ENCODE peak calls at places on chromosomes 16 and 17, in nine cellular contexts. X, F, Z, P, J, L, N, G and V are unnamed samples.

GRCh38 chr17:208429-208828 is 27.0 kb upstream of the DOC2B start:
- DNase-seq in L (no peak), N (no peak), Z (no peak), G (no peak), J (no peak), X (no peak), P (no peak), F (no peak), V (no peak)

GRCh38 chr17:40134184-40134583 is 6.2 kb upstream of the CASC3 start:
- DNase-seq in L (no peak), F (no peak), X (no peak), G (no peak), J (no peak), P (no peak), Z (no peak), N (no peak), V (peak)

GRCh38 chr17:29149431-29150064 is 30.6 kb downstream of the MYO18A start:
- DNase-seq in Z (no peak), X (peak), J (peak), N (no peak), P (peak), L (peak), F (no peak), G (peak), V (no peak)

GRCh38 chr16:89315791-89316581 is 98.5 kb downstream of the ZNF778 start:
- DNase-seq in Z (peak), N (peak), G (peak), J (peak), F (peak), X (peak), P (peak), L (no peak), V (peak)

GRCh38 chr16:67409631-67410030 is 6.6 kb downstream of the ZDHHC1 start:
- DNase-seq in Z (no peak), N (no peak), J (no peak), X (no peak), G (no peak), L (no peak), P (no peak), F (no peak), V (no peak)

GRCh38 chr17:66667090-66667489 is 167.8 kb upstream of the CACNG5 start:
- DNase-seq in L (no peak), P (no peak), X (no peak), N (no peak), Z (no peak), F (no peak), G (no peak), J (no peak), V (no peak)

GRCh38 chr17:7855643-7856080 is 796 bp downstream of the TMEM88 start:
- DNase-seq in X (no peak), F (no peak), L (peak), G (no peak), N (no peak), P (no peak), Z (peak), J (no peak), V (no peak)

GRCh38 chr16:73074399-73074798 is 26.5 kb upstream of the ZFHX3 start:
- DNase-seq in F (no peak), Z (no peak), G (no peak), P (no peak), X (no peak), N (no peak), J (no peak), L (no peak), V (no peak)

GRCh38 chr16:48426244-48427135 is 41.3 kb upstream of the SIAH1 start:
- DNase-seq in L (no peak), G (peak), F (no peak), Z (no peak), N (no peak), J (peak), P (peak), X (no peak), V (no peak)

GRCh38 chr16:55571-56136 is 2.0 kb downstream of the SNRNP25 start:
- DNase-seq in F (peak), X (no peak), G (no peak), N (no peak), Z (no peak), P (no peak), L (no peak), J (no peak), V (no peak)

GRCh38 chr16:2009791-2010510 is at the start of gene ZNF598:
- DNase-seq in L (peak), P (peak), J (peak), F (peak), G (peak), Z (peak), N (peak), X (peak), V (peak)

GRCh38 chr16:11586856-11587642 is at the start of gene LITAF:
- DNase-seq in P (peak), J (peak), N (no peak), L (peak), X (peak), Z (peak), G (peak), F (peak), V (peak)

GRCh38 chr16:55370762-55371482 is 46.9 kb downstream of the IRX6 start:
- DNase-seq in L (peak), G (peak), F (peak), X (no peak), J (peak), P (no peak), N (peak), Z (peak), V (peak)

GRCh38 chr17:1878419-1879121 is 48.8 kb downstream of the RPA1 start:
- DNase-seq in F (no peak), J (no peak), P (no peak), Z (no peak), L (no peak), X (no peak), G (no peak), N (no peak), V (no peak)

GRCh38 chr17:18992454-18993130 is 12.0 kb downstream of the FAM83G start:
- DNase-seq in L (no peak), Z (no peak), N (no peak), P (peak), X (peak), J (no peak), G (no peak), F (no peak), V (no peak)

GRCh38 chr16:58652741-58653140 is 23.1 kb upstream of the CNOT1 start:
- DNase-seq in G (peak), Z (no peak), P (no peak), X (no peak), L (no peak), J (peak), F (no peak), N (no peak), V (no peak)

GRCh38 chr16:17194190-17194780 is 276.5 kb downstream of the XYLT1 start:
- DNase-seq in Z (peak), J (peak), X (peak), L (peak), N (peak), F (peak), G (peak), P (peak), V (peak)

GRCh38 chr17:19533718-19534561 is at the start of gene SLC47A1:
- DNase-seq in Z (peak), G (no peak), J (peak), L (no peak), X (no peak), P (no peak), F (peak), N (no peak), V (no peak)

GRCh38 chr16:77273815-77274214 is 74.6 kb downstream of the SYCE1L start:
- DNase-seq in L (no peak), N (no peak), Z (no peak), P (no peak), F (no peak), X (no peak), J (peak), G (no peak), V (no peak)

GRCh38 chr16:89564476-89565255 is 4.2 kb downstream of the RPL13 start:
- DNase-seq in X (no peak), N (peak), F (no peak), J (no peak), P (peak), Z (no peak), G (no peak), L (peak), V (no peak)

DNA sequence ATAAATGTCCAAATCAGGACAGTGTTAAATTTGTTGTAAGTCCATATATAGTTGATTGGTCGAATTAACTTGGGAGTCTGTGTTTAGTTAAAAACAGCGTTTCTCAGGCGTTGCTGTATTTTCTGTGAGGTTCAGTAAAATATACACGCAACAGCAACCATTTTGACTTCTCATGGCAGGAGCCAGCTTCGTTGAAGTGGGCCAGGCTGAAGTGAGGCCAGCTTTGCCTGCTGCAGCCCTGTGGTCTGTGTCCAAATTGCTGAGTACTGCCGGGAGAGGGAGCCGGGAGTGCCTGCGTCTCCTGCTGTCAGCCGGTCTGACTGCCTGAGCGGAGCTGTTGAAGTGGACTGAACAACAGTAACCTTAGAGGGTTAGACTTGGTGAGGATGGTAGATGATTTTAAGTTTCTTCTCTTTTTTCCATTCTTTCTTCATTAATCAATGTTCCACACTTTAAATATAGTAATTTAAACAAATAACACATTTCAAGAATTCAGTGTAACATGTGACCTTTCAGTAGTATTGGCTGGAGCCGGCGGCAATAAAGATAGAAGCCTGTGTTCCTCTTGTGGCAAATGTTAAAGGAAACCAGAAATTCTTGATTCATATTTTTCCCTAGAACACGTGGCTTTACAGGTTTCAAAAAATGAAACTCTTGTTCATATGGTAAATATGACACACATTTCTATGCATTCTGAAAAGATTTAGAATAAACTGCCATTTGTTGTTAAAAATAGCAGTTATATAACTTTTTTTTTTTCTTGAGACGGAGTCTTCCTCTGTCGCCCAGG is 37.0 kb upstream of the ZNF750 start:
- DNase-seq in P (no peak), G (peak), L (peak), Z (peak), J (peak), F (peak), N (no peak), X (no peak), V (peak)
- H3K27ac ChIP-seq in P (no peak), G (no peak), L (peak), Z (peak), J (no peak), F (peak), N (no peak), X (no peak), V (peak)

DNA sequence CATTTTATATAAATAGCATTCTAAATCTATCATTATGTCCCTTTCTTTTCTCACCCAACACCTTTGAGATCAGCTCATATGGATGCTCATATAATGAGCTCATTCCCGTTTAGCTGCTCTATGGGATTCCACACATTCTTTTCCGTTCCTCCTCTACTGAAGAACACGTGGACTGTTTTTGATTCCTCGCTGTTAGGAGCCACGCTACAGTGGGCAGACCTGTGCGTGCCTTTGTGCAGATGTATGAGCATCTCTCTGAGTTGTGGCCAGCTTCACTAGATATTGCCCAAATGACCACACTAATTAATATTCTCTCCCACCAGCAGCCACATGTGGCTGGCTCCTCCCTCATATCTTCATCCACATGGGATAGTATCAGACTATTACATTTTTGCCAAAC is 6.0 kb upstream of the TNFRSF13B start:
- DNase-seq in X (no peak), L (no peak), Z (no peak), P (no peak), G (peak), F (no peak), N (no peak), J (peak), V (no peak)
- H3K27ac ChIP-seq in X (peak), L (no peak), Z (no peak), P (no peak), G (no peak), F (no peak), N (no peak), J (no peak), V (no peak)

DNA sequence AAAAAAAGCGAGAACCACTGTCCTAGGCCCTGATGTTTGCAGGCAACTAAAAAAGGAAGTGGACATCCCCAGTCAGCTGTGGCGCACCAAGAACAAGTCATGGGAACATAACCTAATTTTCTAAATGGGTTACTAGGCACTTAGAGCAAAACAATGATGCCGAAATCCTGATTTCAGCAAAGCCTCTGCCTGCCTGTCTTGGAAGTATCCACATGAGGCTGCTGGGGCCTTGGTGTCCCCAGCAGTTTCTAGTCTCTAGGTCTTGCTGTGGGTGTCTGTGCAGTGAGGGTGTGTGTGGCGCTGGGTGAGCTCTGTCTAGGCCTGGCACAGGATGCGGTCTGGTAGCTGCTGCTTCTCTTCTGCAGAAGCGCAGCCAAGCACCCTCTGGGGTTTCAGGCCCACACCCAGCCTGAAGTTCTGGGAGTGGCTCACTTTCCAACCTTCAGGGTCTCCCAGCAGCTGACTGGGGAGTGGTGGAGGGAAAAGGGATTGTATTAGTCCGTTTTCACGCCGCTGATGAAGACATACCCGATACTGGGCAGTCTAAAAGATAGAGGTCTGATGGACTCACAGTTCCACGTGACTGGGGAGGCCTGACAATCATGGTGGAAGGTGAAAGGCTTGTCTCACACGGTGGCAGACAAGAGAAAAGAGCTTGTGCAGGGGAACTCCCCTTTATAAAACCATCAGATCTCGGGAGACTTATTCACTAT is 21.1 kb downstream of the STH start:
- DNase-seq in Z (no peak), X (peak), J (no peak), G (no peak), P (no peak), F (no peak), L (no peak), N (no peak), V (no peak)
- H3K27ac ChIP-seq in Z (no peak), X (peak), J (no peak), G (no peak), P (no peak), F (no peak), L (no peak), N (no peak), V (no peak)

GRCh38 chr17:82753201-82753464 is 1.3 kb downstream of the TBCD start:
- DNase-seq in F (no peak), L (no peak), J (no peak), N (no peak), X (no peak), Z (no peak), G (no peak), P (no peak), V (no peak)
- H3K27ac ChIP-seq in F (no peak), L (no peak), J (no peak), N (no peak), X (no peak), Z (no peak), G (no peak), P (no peak), V (no peak)

GRCh38 chr17:55388842-55389241 is 32.8 kb downstream of the MMD start:
- DNase-seq in F (no peak), Z (no peak), L (no peak), J (no peak), P (no peak), N (no peak), G (no peak), X (no peak), V (no peak)
- H3K27ac ChIP-seq in F (no peak), Z (no peak), L (no peak), J (peak), P (no peak), N (no peak), G (no peak), X (no peak), V (no peak)

GRCh38 chr16:84514295-84514873 is 9.9 kb upstream of the MEAK7 start:
- DNase-seq in X (no peak), P (no peak), F (no peak), N (no peak), J (no peak), G (no peak), Z (no peak), L (peak), V (no peak)
- H3K27ac ChIP-seq in X (peak), P (peak), F (no peak), N (peak), J (peak), G (no peak), Z (no peak), L (no peak), V (peak)